ENCODE peak calls at places on chromosomes 1 and 21, in ten cellular contexts. G is CD4-positive, alpha-beta memory T cell; S is breast epithelium; H is uterus; B is AG04450; W is colonic mucosa; D is A549; Z is fibroblast of lung; X is mesendoderm; K is psoas muscle. C is an unnamed sample.

GRCh38 chr1:171160181-171160580 is 24.9 kb upstream of the FMO2 start:
- DNase-seq in X (no peak), B (no peak), D (no peak), G (no peak), Z (no peak), H (no peak), W (no peak), S (no peak), K (no peak), C (no peak)

GRCh38 chr1:220809704-220810103 is 23.0 kb downstream of the MTARC1 start:
- DNase-seq in B (no peak), K (no peak), Z (no peak), G (no peak), X (no peak), H (no peak), D (no peak), S (no peak), W (no peak), C (no peak)

GRCh38 chr1:45958317-45958716 is 154.9 kb downstream of the MAST2 start:
- DNase-seq in S (no peak), B (no peak), D (no peak), W (no peak), H (no peak), X (no peak), G (no peak), Z (no peak), K (no peak), C (no peak)

GRCh38 chr21:32917392-32918135 is 108.2 kb upstream of the OLIG2 start:
- DNase-seq in Z (peak), B (no peak), S (no peak), H (no peak), K (no peak), X (no peak), G (no peak), D (no peak), W (no peak), C (no peak)

GRCh38 chr1:226149806-226150205 is 36.7 kb downstream of the ACBD3 start:
- DNase-seq in X (peak), Z (no peak), H (no peak), W (no peak), S (no peak), G (no peak), B (no peak), K (no peak), D (peak), C (no peak)

GRCh38 chr1:108570128-108570527 is 10.2 kb downstream of the EEIG2 start:
- DNase-seq in X (peak), H (no peak), G (peak), Z (no peak), W (no peak), K (no peak), S (no peak), D (peak), B (no peak), C (no peak)

GRCh38 chr1:42143875-42144274 is 9.3 kb upstream of the GUCA2B start:
- DNase-seq in X (no peak), D (no peak), G (no peak), W (no peak), Z (no peak), S (no peak), K (no peak), B (no peak), H (no peak), C (no peak)

GRCh38 chr1:25447547-25447946 is 16.9 kb downstream of the MACO1 start:
- DNase-seq in X (no peak), S (no peak), G (no peak), B (no peak), D (no peak), W (no peak), H (no peak), Z (peak), K (no peak), C (no peak)

GRCh38 chr21:46461909-46462308 is 3.2 kb downstream of the DIP2A start:
- DNase-seq in G (no peak), W (no peak), S (no peak), B (no peak), X (peak), Z (no peak), D (no peak), K (no peak), H (no peak), C (no peak)

GRCh38 chr1:235503333-235504121 is 725 bp downstream of the B3GALNT2 start:
- DNase-seq in D (peak), G (peak), K (peak), B (no peak), Z (peak), S (no peak), W (peak), X (peak), H (peak), C (no peak)

GRCh38 chr1:42924249-42925131 is 34.2 kb downstream of the SLC2A1 start:
- DNase-seq in G (peak), X (peak), W (peak), H (peak), Z (peak), D (peak), B (peak), K (peak), S (peak), C (no peak)

DNA sequence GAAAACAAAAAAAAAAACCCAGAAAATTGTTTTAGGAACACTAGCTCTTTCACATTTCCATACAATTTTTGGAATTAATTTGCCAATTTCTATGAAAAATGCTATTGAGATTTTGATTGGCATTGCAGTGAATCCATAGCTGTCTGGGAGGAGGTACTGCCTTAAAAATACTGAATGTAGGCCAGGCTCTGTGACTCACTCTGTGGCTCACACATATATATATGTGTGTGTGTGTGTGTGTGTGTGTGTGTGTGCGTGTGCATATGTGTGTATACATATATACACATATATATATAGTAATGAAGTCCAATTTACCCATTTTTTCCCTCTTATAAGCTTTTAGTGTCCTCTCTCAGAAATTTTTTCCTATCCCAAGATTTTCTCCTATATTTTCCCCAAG is 214.2 kb upstream of the DMRTA2 start:
- DNase-seq in Z (no peak), X (no peak), S (no peak), G (no peak), W (no peak), D (no peak), H (no peak), B (no peak), K (no peak), C (no peak)
- H3K27ac ChIP-seq in Z (no peak), X (no peak), S (no peak), G (no peak), W (no peak), D (no peak), H (no peak), B (no peak), K (no peak), C (no peak)

GRCh38 chr21:36572091-36572490 is 92.2 kb upstream of the CLDN14 start:
- DNase-seq in H (no peak), B (no peak), W (no peak), Z (no peak), D (no peak), G (no peak), K (no peak), X (no peak), S (no peak), C (no peak)

GRCh38 chr21:36571556-36571955 is 91.6 kb upstream of the CLDN14 start:
- DNase-seq in B (no peak), S (no peak), W (no peak), G (no peak), Z (no peak), K (no peak), D (no peak), H (no peak), X (no peak), C (no peak)

GRCh38 chr21:36576441-36576840 is 96.5 kb upstream of the CLDN14 start:
- DNase-seq in B (no peak), Z (no peak), W (no peak), G (no peak), S (no peak), D (no peak), K (no peak), X (no peak), H (no peak), C (no peak)

GRCh38 chr21:36579898-36580297 is 100.0 kb upstream of the CLDN14 start:
- DNase-seq in S (no peak), D (peak), K (no peak), Z (no peak), B (no peak), W (no peak), X (no peak), G (no peak), H (no peak), C (no peak)

DNA sequence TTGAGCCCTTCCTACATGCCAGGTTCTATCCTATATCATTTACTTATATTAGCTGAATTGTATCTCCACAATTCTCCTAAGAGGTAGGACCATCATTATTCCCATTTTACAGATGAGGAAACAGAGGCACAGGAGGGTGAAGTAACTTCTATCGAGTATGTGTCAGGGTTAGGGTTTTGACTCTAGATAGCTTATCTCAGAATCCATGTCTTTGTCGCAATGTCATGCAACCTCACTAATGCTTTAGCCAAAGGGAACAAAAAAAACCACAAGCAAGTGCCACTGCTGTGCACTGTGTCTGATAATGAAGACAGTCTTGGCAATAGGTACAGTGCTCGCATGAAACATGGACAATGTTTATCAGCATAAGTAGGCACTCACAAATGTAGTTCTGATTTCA is 95.4 kb upstream of the CLDN14 start:
- DNase-seq in G (no peak), D (no peak), X (no peak), W (no peak), K (no peak), H (no peak), S (no peak), B (no peak), Z (no peak), C (no peak)
- H3K27ac ChIP-seq in G (no peak), D (no peak), X (no peak), W (no peak), K (no peak), H (no peak), S (no peak), B (no peak), Z (no peak), C (no peak)

GRCh38 chr1:244730934-244731434 is 78.1 kb downstream of the DESI2 start:
- DNase-seq in K (no peak), S (no peak), G (no peak), B (no peak), D (no peak), X (peak), W (no peak), Z (no peak), H (no peak), C (no peak)
- H3K27ac ChIP-seq in K (no peak), S (no peak), G (no peak), B (no peak), D (peak), X (no peak), W (no peak), Z (no peak), H (peak), C (no peak)

GRCh38 chr21:31162827-31163226 is 124.6 kb upstream of the KRTAP19-8 start:
- DNase-seq in S (no peak), W (no peak), H (no peak), X (no peak), B (no peak), Z (peak), K (no peak), G (no peak), D (no peak), C (no peak)

GRCh38 chr21:31159808-31160207 is 121.5 kb upstream of the KRTAP19-8 start:
- DNase-seq in Z (no peak), K (no peak), G (no peak), D (no peak), X (no peak), S (no peak), B (no peak), W (no peak), H (no peak), C (no peak)

GRCh38 chr21:31161157-31161556 is 122.9 kb upstream of the KRTAP19-8 start:
- DNase-seq in Z (peak), W (no peak), D (no peak), G (no peak), S (no peak), X (peak), K (no peak), H (no peak), B (no peak), C (no peak)

GRCh38 chr21:31164713-31165694 is 126.7 kb upstream of the KRTAP19-8 start:
- DNase-seq in D (no peak), X (no peak), W (no peak), S (no peak), K (no peak), B (no peak), H (no peak), G (no peak), Z (no peak), C (no peak)

GRCh38 chr21:31162079-31162699 is 123.9 kb upstream of the KRTAP19-8 start:
- DNase-seq in S (no peak), G (no peak), W (no peak), X (no peak), H (no peak), Z (no peak), D (no peak), B (no peak), K (no peak), C (no peak)
- H3K27ac ChIP-seq in S (no peak), G (no peak), W (no peak), X (no peak), H (no peak), Z (no peak), D (no peak), B (no peak), K (no peak), C (no peak)

DNA sequence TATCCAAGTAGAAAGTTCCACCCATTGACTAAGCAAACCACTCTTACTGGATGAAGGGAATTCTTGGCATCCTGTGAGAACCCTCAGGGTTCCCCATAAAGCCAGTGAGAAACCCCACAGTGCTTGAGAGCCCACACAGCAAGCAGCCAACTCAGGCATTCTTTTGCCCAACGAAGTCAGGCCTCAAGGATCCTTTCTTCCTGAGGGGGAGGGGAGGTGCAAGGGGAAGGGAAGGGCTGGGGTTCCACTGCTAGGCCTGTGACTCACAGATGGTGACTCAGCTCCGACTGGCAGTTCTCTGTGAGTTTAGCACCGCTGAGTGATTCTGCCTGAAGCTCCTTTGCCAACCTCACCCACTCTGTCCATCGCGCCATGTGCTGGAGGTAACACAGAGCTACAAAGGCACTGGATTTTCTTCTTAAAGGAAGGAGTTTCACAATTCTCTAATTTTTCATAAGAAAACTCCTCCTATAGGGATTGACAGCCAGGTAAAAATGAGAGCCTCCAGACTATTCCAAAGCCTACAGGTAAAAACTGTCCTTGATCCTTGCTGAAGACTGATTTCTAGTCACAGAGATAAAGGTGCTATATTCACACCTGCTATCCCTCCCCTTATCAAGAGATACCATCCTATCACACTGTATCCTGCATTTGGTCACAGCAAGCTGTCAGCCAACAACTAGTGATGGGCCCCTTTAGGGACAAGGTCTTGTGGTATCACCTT is 4.8 kb downstream of the ENO1 start:
- DNase-seq in K (peak), H (peak), S (peak), Z (peak), B (peak), W (peak), X (peak), G (peak), D (peak), C (peak)
- H3K27ac ChIP-seq in K (peak), H (peak), S (peak), Z (peak), B (peak), W (peak), X (peak), G (peak), D (peak), C (peak)

GRCh38 chr21:25966308-25966707 is 204.3 kb downstream of the APP start:
- DNase-seq in B (no peak), S (no peak), D (no peak), H (no peak), Z (no peak), X (no peak), K (no peak), W (no peak), G (no peak), C (no peak)

GRCh38 chr21:25961042-25961441 is 209.5 kb downstream of the APP start:
- DNase-seq in H (no peak), W (no peak), G (no peak), S (no peak), Z (no peak), K (no peak), B (no peak), D (no peak), X (peak), C (no peak)

GRCh38 chr21:25964926-25965325 is 205.6 kb downstream of the APP start:
- DNase-seq in B (no peak), Z (no peak), S (no peak), X (no peak), D (no peak), G (no peak), H (no peak), W (no peak), K (no peak), C (no peak)

GRCh38 chr21:25963186-25963585 is 207.4 kb downstream of the APP start:
- DNase-seq in G (no peak), Z (peak), S (no peak), X (no peak), H (no peak), K (no peak), D (peak), B (no peak), W (peak), C (no peak)

DNA sequence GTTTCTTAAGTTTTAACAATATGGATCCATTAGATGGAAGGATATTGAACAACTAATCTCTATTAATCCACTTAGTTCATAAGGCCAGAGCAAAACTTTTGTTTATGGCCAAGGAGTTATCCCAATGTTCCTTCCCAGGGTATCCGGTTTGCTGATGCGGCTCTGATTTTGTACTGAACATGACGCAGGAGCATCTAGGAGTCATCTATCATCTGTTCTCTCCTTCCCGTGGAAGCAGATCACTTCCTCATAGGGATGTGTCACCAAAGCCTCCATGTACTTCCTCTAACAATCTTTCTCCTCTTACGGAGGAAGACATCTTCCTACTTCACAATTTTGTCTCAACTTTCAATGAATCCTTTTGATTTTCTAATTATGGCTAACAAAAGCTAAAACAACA is 206.6 kb downstream of the APP start:
- DNase-seq in W (no peak), Z (peak), B (no peak), X (no peak), G (no peak), S (no peak), K (no peak), H (no peak), D (no peak), C (no peak)
- H3K27ac ChIP-seq in W (peak), Z (no peak), B (no peak), X (no peak), G (no peak), S (peak), K (peak), H (no peak), D (peak), C (peak)

DNA sequence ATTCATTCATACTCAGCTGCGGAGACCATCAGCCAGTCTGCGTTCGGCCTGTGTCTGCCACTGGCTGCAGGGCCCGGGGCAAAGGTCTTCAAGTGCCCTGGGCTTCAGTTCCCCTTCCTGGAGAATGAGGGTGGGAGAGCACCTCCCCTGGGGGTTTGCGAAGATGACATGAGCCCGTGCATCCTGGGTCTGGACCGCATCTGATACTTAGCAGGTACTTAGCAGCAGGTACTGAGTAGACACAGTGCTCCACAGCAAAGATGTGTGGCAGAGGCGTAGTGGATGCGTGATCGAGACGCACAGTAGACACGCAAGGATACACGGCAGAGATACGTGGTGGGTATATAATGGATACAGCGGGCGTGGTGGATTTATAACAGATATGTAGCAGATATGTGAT is 51.3 kb downstream of the PRKCZ start:
- DNase-seq in X (no peak), G (no peak), K (no peak), D (no peak), H (no peak), W (no peak), S (no peak), Z (no peak), B (no peak), C (no peak)
- H3K27ac ChIP-seq in X (no peak), G (no peak), K (no peak), D (no peak), H (no peak), W (no peak), S (no peak), Z (no peak), B (no peak), C (no peak)

DNA sequence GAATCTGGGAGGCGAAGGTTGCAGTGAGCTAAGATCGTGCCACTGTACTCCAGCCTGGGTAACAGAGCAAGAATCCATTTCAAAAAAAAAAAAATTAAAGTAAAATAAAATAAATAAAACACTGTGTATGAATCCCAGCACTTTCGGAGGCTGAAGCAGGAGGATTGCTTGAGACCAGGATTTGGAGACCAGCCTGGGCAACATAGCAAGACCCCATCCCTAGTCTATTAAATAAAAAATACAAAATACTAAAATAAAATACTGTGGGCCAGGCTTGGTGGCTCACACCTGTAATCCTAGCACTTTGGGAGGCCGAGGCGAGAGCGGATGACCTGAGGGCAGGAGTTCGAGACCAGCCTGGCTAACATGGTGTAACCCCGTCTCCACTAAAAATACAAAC is 4.2 kb upstream of the BNIPL start:
- DNase-seq in B (no peak), D (no peak), K (no peak), S (no peak), Z (no peak), G (no peak), H (no peak), W (no peak), X (no peak), C (no peak)
- H3K27ac ChIP-seq in B (no peak), D (no peak), K (no peak), S (no peak), Z (no peak), G (no peak), H (no peak), W (no peak), X (no peak), C (no peak)

C was measured in epithelial cell of prostate.